ENCODE peak calls at places on chromosomes 16 and 17, in eight cellular contexts. W, D, L, Y, X, T, F and G are unnamed samples. For H3K36me3 and H3K4me1, the result is how much of the 10 kb centered on the place peaks cover.

GRCh38 chr17:7782237-7782636 is 51.8 kb upstream of the KDM6B start:
- DNase-seq in W (no peak), D (peak), L (no peak), Y (no peak), X (no peak), T (no peak), F (peak), G (no peak)

GRCh38 chr17:61158372-61158771 is 241.3 kb upstream of the TBX2 start:
- DNase-seq in W (no peak), D (no peak), L (no peak), Y (no peak), X (no peak), T (no peak), F (no peak), G (no peak)

GRCh38 chr17:73249700-73250099 is 12.0 kb downstream of the CPSF4L start:
- DNase-seq in W (no peak), D (no peak), L (no peak), Y (no peak), X (no peak), T (no peak), F (no peak), G (no peak)

GRCh38 chr16:79036541-79036940 is 564.0 kb downstream of the MAF start:
- DNase-seq in W (no peak), D (no peak), L (no peak), Y (no peak), X (no peak), T (no peak), F (no peak), G (no peak)

GRCh38 chr16:88580371-88580770 is 10.2 kb downstream of the ZC3H18 start:
- DNase-seq in W (no peak), D (no peak), L (no peak), Y (no peak), X (peak), T (no peak), F (no peak), G (no peak)

GRCh38 chr16:17261197-17261858 is 209.4 kb downstream of the XYLT1 start:
- DNase-seq in W (no peak), D (no peak), L (no peak), Y (no peak), X (no peak), T (no peak), F (no peak), G (no peak)

GRCh38 chr16:89504061-89504460 is 4.1 kb upstream of the SPG7 start:
- DNase-seq in W (no peak), D (no peak), L (no peak), Y (peak), X (no peak), T (no peak), F (no peak), G (no peak)

GRCh38 chr17:34300652-34301390 is 15.3 kb downstream of the CCL11 start:
- DNase-seq in W (no peak), D (peak), L (no peak), Y (no peak), X (no peak), T (no peak), F (peak), G (no peak)

GRCh38 chr17:42120161-42121065 is 754 bp downstream of the KAT2A start:
- DNase-seq in W (no peak), D (no peak), L (no peak), Y (no peak), X (peak), T (no peak), F (no peak), G (no peak)

GRCh38 chr17:2337152-2337810 is at the start of gene SGSM2:
- DNase-seq in W (no peak), D (peak), L (peak), Y (no peak), X (peak), T (peak), F (peak), G (peak)

GRCh38 chr17:83185023-83186002 is 105.9 kb downstream of the METRNL start:
- DNase-seq in W (no peak), D (no peak), L (no peak), Y (peak), X (peak), T (no peak), F (no peak), G (no peak)

GRCh38 chr17:53032861-53033271 is 789.9 kb upstream of the KIF2B start:
- DNase-seq in W (peak), D (peak), L (no peak), Y (no peak), X (no peak), T (no peak), F (peak), G (peak)

GRCh38 chr17:78416311-78416711 is 37.9 kb downstream of the PGS1 start:
- DNase-seq in W (no peak), D (peak), L (peak), Y (no peak), X (no peak), T (no peak), F (peak), G (no peak)

GRCh38 chr17:15498107-15498506 is 30.7 kb upstream of the CDRT4 start:
- DNase-seq in W (no peak), D (no peak), L (no peak), Y (no peak), X (no peak), T (no peak), F (no peak), G (no peak)

GRCh38 chr17:7777017-7777416 is 57.0 kb upstream of the KDM6B start:
- DNase-seq in W (no peak), D (no peak), L (no peak), Y (no peak), X (no peak), T (no peak), F (no peak), G (no peak)

GRCh38 chr16:56695246-56695645 is 13.0 kb downstream of the MT1X start:
- DNase-seq in W (no peak), D (no peak), L (no peak), Y (no peak), X (no peak), T (no peak), F (no peak), G (no peak)

GRCh38 chr16:23302045-23302956 is at the start of gene SCNN1B:
- DNase-seq in W (no peak), D (no peak), L (no peak), Y (no peak), X (no peak), T (no peak), F (no peak), G (peak)

GRCh38 chr17:38958756-38959155 is 8.4 kb downstream of the FBXO47 start:
- DNase-seq in W (no peak), D (peak), L (no peak), Y (no peak), X (no peak), T (no peak), F (no peak), G (no peak)

GRCh38 chr17:302300-302698 is 50.3 kb downstream of the RPH3AL start:
- DNase-seq in W (no peak), D (no peak), L (no peak), Y (no peak), X (peak), T (no peak), F (no peak), G (no peak)

GRCh38 chr17:4623249-4623648 is 18.2 kb downstream of the ALOX15 start:
- DNase-seq in W (no peak), D (peak), L (no peak), Y (no peak), X (no peak), T (no peak), F (no peak), G (no peak)

GRCh38 chr16:82741073-82741615 is 114.4 kb downstream of the CDH13 start:
- DNase-seq in W (no peak), D (peak), L (no peak), Y (no peak), X (no peak), T (no peak), F (no peak), G (no peak)

GRCh38 chr16:19001788-19002187 is 18.1 kb downstream of the TMC7 start:
- DNase-seq in W (no peak), D (peak), L (no peak), Y (no peak), X (no peak), T (no peak), F (no peak), G (peak)

GRCh38 chr17:39671651-39672521 is 3.6 kb downstream of the PNMT start:
- DNase-seq in W (peak), D (peak), L (peak), Y (no peak), X (peak), T (peak), F (peak), G (peak)

GRCh38 chr17:41382396-41382795 is 290 bp upstream of the KRT34 start:
- DNase-seq in W (no peak), D (peak), L (no peak), Y (no peak), X (no peak), T (no peak), F (no peak), G (no peak)

GRCh38 chr16:85321856-85322271 is 209.6 kb upstream of the CIBAR2 start:
- DNase-seq in W (no peak), D (peak), L (peak), Y (peak), X (peak), T (peak), F (peak), G (peak)

GRCh38 chr17:6241996-6242395 is 171.8 kb downstream of the WSCD1 start:
- DNase-seq in W (no peak), D (no peak), L (no peak), Y (no peak), X (no peak), T (no peak), F (no peak), G (no peak)

GRCh38 chr17:72693147-72693878 is 399.2 kb downstream of the SLC39A11 start:
- DNase-seq in W (no peak), D (no peak), L (no peak), Y (no peak), X (no peak), T (no peak), F (no peak), G (no peak)

GRCh38 chr16:78490847-78491246 is 391.4 kb downstream of the WWOX start:
- DNase-seq in W (no peak), D (no peak), L (no peak), Y (no peak), X (no peak), T (no peak), F (no peak), G (no peak)

GRCh38 chr17:549197-550040 is 165.2 kb downstream of the VPS53 start:
- DNase-seq in W (no peak), D (peak), L (no peak), Y (no peak), X (no peak), T (no peak), F (peak), G (no peak)

GRCh38 chr17:18259621-18260331 is 686 bp upstream of the MIEF2 start:
- DNase-seq in W (peak), D (peak), L (no peak), Y (no peak), X (no peak), T (no peak), F (no peak), G (no peak)

GRCh38 chr17:19440421-19440820 is 29.4 kb downstream of the RNF112 start:
- DNase-seq in W (no peak), D (no peak), L (no peak), Y (no peak), X (no peak), T (no peak), F (no peak), G (no peak)

GRCh38 chr16:84486551-84487235 is 17.8 kb downstream of the MEAK7 start:
- DNase-seq in W (no peak), D (no peak), L (no peak), Y (peak), X (no peak), T (no peak), F (no peak), G (no peak)

GRCh38 chr17:43467981-43468541 is 15.7 kb upstream of the DHX8 start:
- DNase-seq in W (no peak), D (peak), L (no peak), Y (no peak), X (no peak), T (no peak), F (no peak), G (no peak)

GRCh38 chr17:29237476-29238132 is 9.1 kb upstream of the CRYBA1 start:
- DNase-seq in W (peak), D (peak), L (no peak), Y (no peak), X (no peak), T (no peak), F (no peak), G (no peak)

GRCh38 chr17:64632606-64633005 is 29.5 kb downstream of the SMURF2 start:
- DNase-seq in W (no peak), D (peak), L (no peak), Y (no peak), X (no peak), T (no peak), F (peak), G (no peak)

GRCh38 chr17:42266918-42267766 is 9.0 kb downstream of the STAT5B start:
- DNase-seq in W (peak), D (peak), L (no peak), Y (no peak), X (no peak), T (no peak), F (no peak), G (no peak)

GRCh38 chr17:36611345-36612072 is 10.1 kb downstream of the MRM1 start:
- DNase-seq in W (no peak), D (peak), L (no peak), Y (no peak), X (no peak), T (no peak), F (no peak), G (no peak)

GRCh38 chr17:57557793-57558681 is 187.1 kb downstream of the CCDC182 start:
- DNase-seq in W (no peak), D (peak), L (no peak), Y (no peak), X (no peak), T (no peak), F (no peak), G (no peak)

GRCh38 chr17:21288581-21289017 is 4.1 kb downstream of the MAP2K3 start:
- DNase-seq in W (no peak), D (no peak), L (no peak), Y (no peak), X (no peak), T (no peak), F (no peak), G (peak)

GRCh38 chr17:67157732-67158639 is 87.0 kb downstream of the HELZ start:
- DNase-seq in W (peak), D (peak), L (no peak), Y (no peak), X (no peak), T (no peak), F (peak), G (no peak)

GRCh38 chr17:75502746-75503329 is 12.5 kb downstream of the CASKIN2 start:
- DNase-seq in W (no peak), D (no peak), L (peak), Y (no peak), X (no peak), T (no peak), F (no peak), G (no peak)
- H3K36me3 ChIP-seq in W (under half), D (under half), L (under half), Y (under half), X (half or more), T (under half), F (under half), G (under half)

GRCh38 chr16:2533912-2534311 is 2.7 kb upstream of the CEMP1 start:
- DNase-seq in W (no peak), D (no peak), L (no peak), Y (no peak), X (no peak), T (peak), F (no peak), G (no peak)

GRCh38 chr16:2530629-2531318 is 434 bp downstream of the CEMP1 start:
- DNase-seq in W (no peak), D (no peak), L (no peak), Y (no peak), X (peak), T (peak), F (no peak), G (no peak)

GRCh38 chr16:2531696-2532493 is 687 bp upstream of the CEMP1 start:
- DNase-seq in W (peak), D (peak), L (peak), Y (peak), X (peak), T (peak), F (peak), G (peak)

GRCh38 chr16:2531371-2531695 is at the start of gene CEMP1:
- DNase-seq in W (no peak), D (no peak), L (no peak), Y (no peak), X (no peak), T (no peak), F (no peak), G (no peak)

GRCh38 chr16:2532494-2533141 is 1.4 kb upstream of the CEMP1 start:
- DNase-seq in W (peak), D (peak), L (peak), Y (peak), X (peak), T (peak), F (peak), G (peak)
- TF ChIP-seq POLR2A in W (no peak), D (no peak), L (no peak), Y (peak), X (peak), T (no peak), F (no peak), G (peak)

GRCh38 chr17:77323413-77324171 is 182.8 kb downstream of the SEC14L1 start:
- DNase-seq in W (no peak), D (peak), L (peak), Y (peak), X (peak), T (peak), F (no peak), G (no peak)
- H3K4me1 ChIP-seq in W (half or more), D (half or more), L (under half), Y (under half), X (half or more), T (half or more), F (under half), G (half or more)

DNA sequence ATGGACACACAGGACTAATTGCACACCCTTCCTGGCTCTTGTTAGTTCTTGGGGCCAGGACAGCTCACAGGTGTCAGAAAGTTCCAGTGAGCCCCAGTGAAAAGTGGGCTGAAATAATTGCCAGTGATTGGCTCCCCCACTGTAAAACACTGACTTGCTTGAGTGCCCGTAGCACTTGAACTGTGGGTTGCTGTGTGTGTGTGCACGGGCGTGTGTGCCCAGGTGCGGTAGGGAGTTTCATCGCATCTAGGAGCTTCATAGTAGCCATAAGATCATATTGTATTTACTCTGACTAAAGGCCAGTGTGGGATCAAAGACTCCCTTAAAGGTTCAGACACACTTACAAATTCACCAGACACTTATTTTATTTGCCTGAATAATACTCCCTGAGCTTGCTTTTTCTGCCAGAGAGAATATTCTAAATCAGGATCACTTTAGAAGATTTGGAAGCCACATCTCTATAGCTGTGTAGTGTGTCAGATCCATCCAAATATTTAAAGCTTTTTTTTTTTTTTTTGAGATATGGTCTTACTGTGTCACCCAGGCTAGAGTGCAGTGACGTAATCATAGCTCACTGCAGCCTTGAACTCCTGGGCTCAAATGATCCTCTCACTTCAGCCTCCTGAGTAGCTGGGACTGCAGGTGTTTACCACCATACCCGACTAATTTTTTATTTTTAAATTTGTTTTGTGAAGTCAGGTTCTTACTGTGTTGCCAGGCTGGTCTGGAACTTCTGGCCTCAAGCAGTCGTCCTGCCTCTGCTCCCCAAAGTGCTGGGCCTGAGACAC is 11.4 kb downstream of the UNK start:
- DNase-seq in W (no peak), D (no peak), L (peak), Y (no peak), X (no peak), T (peak), F (no peak), G (peak)
- H3K36me3 ChIP-seq in W (under half), D (under half), L (under half), Y (under half), X (half or more), T (under half), F (under half), G (under half)

DNA sequence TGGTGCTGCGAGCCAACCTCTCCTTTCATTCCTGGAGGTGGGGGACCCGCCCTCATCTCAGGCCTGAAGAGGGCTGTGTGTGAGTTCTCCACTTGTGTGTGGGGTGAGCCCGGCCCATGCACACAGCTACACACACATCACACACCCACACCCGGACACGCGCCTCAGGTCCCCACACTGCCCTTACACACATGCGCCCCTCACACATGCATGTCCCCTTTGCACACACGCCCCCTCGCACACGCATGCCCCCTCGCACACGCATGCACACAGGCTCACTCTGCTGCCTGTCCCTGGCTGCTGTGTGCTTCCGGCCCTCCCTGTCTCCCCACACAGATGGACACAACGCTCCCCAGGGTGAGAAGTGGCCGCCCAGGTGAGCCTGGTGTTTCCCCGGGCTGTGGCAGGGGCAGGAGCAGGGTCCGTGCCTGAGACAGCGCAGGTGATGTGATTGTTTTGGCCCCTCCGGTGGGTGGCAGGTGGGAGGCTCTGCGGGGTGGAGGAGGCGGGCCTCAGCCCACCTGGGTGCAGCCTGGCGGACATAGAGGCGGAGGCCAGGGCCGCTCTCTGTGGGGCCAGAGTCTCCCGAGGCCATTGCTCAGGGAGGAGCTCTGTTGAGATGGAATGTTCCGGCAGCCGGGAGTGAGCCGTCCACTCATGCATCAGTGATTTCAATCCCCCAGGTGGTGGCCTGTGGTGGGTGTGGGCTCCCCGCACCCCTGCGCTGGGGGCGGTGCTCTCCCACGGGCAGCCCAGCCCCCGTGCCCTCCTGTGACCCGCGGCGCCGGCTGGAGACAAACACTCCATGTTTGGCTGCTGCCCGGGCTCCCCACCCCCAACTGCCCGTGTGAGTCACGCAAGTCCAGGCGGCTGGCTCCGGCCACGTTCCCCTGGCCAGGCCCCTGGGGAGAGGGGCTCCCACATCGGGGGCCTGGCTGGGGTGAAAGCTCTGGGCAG is 29.1 kb downstream of the CACNA1H start:
- DNase-seq in W (no peak), D (peak), L (peak), Y (no peak), X (peak), T (no peak), F (peak), G (peak)
- TF ChIP-seq POLR2A in W (no peak), D (no peak), L (no peak), Y (no peak), X (no peak), T (no peak), F (no peak), G (peak)